ENCODE peak calls at places on chromosomes 13 and 19, in seven cellular contexts. L is coronary artery; R is EH; G is H54; A is stimulated activated CD4-positive, alpha-beta T cell treated with anti-CD3 and anti-CD28 coated beads, Interleukin-1b, Interleukin-23, amount 100 ng/mL, for 24 hours; Q is H4; M is endothelial cell. K is an unnamed sample.
A peak's percentile ranks its signal among the peaks of the same experiment; 100 is the strongest.

GRCh38 chr19:4327252-4327876 is 11.3 kb downstream of the STAP2 start:
- DNase-seq in M (peak; percentile 67), Q (no peak), R (peak; percentile 64), L (peak; percentile 83), G (peak; percentile 76), A (peak; percentile 67), K (peak; percentile 68)

GRCh38 chr19:7349961-7350711 is 1.4 kb downstream of the ARHGEF18 start:
- DNase-seq in R (no peak), M (no peak), Q (no peak), L (no peak), A (no peak), G (no peak), K (peak; percentile 79)

GRCh38 chr19:10417598-10418280 is 2.6 kb upstream of the PDE4A start:
- DNase-seq in M (no peak), A (no peak), Q (no peak), R (peak; percentile 6), L (no peak), G (no peak), K (no peak)

GRCh38 chr19:13881692-13882418 is 4.9 kb downstream of the NANOS3 start:
- DNase-seq in M (no peak), G (no peak), R (peak; percentile 75), L (no peak), Q (peak; percentile 48), A (no peak), K (no peak)

GRCh38 chr13:47277774-47278173 is 380.9 kb upstream of the HTR2A start:
- DNase-seq in L (no peak), G (no peak), A (no peak), R (no peak), Q (no peak), M (no peak), K (no peak)

GRCh38 chr19:54408627-54409026 is 6.6 kb upstream of the TTYH1 start:
- DNase-seq in R (no peak), G (no peak), L (no peak), Q (no peak), M (no peak), A (no peak), K (no peak)

GRCh38 chr13:23381877-23382276 is 51.6 kb downstream of the SACS start:
- DNase-seq in R (no peak), Q (no peak), A (no peak), G (no peak), L (no peak), M (no peak), K (no peak)

GRCh38 chr13:77207943-77208342 is 119.0 kb downstream of the MYCBP2 start:
- DNase-seq in G (no peak), R (peak; percentile 91), L (no peak), A (no peak), Q (peak; percentile 71), M (no peak), K (peak; percentile 10)

K was measured in naive thymus-derived CD4-positive, alpha-beta T cell.